ENCODE peak calls at places on chromosomes 5 and 9, in four cellular contexts. A is SK-MEL-5, N is progenitor cell of endocrine pancreas, X is Kasumi-1. K is an unnamed sample.

GRCh38 chr5:145854651-145855258 is 18.1 kb downstream of the GRXCR2 start:
- DNase-seq in X (peak), N (no peak), A (peak), K (peak)

GRCh38 chr5:65100846-65101678 is 332.3 kb downstream of the CWC27 start:
- DNase-seq in A (peak), N (peak), X (peak), K (no peak)

GRCh38 chr5:68673451-68674180 is 420.2 kb upstream of the SLC30A5 start:
- DNase-seq in A (no peak), N (no peak), X (no peak), K (no peak)

GRCh38 chr5:56637321-56637920 is 177.9 kb upstream of the MAP3K1 start:
- DNase-seq in X (no peak), N (no peak), A (no peak), K (no peak)

GRCh38 chr9:113164536-113165300 is 13.9 kb downstream of the SLC31A2 start:
- DNase-seq in N (no peak), A (no peak), X (no peak), K (no peak)

GRCh38 chr5:23269981-23270380 is 237.4 kb upstream of the PRDM9 start:
- DNase-seq in X (no peak), N (no peak), A (no peak), K (no peak)

GRCh38 chr9:16294371-16294770 is 576.1 kb downstream of the BNC2 start:
- DNase-seq in N (no peak), X (no peak), A (no peak), K (no peak)

GRCh38 chr5:16233730-16234129 is 54.1 kb upstream of the MARCHF11 start:
- DNase-seq in X (no peak), N (no peak), A (no peak), K (no peak)

GRCh38 chr5:124755565-124755964 is 9.1 kb upstream of the ZNF608 start:
- DNase-seq in X (no peak), A (peak), N (no peak), K (no peak)

K was measured in GF-D8.